ENCODE peak calls at places on chromosomes 7 and 10, in five cellular contexts. A is iPS-NIHi11, W is NCI-H1105, L is heart left ventricle, T is NCI-H1417. S is an unnamed sample.

GRCh38 chr10:132429281-132430230 is 32.6 kb downstream of the PWWP2B start:
- DNase-seq in T (peak; percentile 59), L (no peak), A (no peak), W (peak; percentile 63), S (no peak)

GRCh38 chr7:81482600-81483186 is 287.2 kb downstream of the HGF start:
- DNase-seq in T (no peak), L (no peak), A (no peak), W (peak; percentile 16), S (no peak)

GRCh38 chr10:127971973-127972615 is 65.2 kb downstream of the PTPRE start:
- DNase-seq in T (no peak), L (no peak), W (no peak), A (no peak), S (no peak)

GRCh38 chr7:84331665-84332064 is 137.1 kb upstream of the SEMA3A start:
- DNase-seq in T (no peak), A (no peak), W (no peak), L (no peak), S (no peak)

GRCh38 chr7:29878081-29878688 is 71.9 kb downstream of the WIPF3 start:
- DNase-seq in T (peak; percentile 47), L (no peak), A (no peak), W (no peak), S (no peak)

GRCh38 chr7:129401968-129402860 is 32.0 kb upstream of the STRIP2 start:
- DNase-seq in T (no peak), L (no peak), W (no peak), A (peak; percentile 14), S (no peak)

GRCh38 chr7:81744389-81744788 is 25.5 kb downstream of the HGF start:
- DNase-seq in W (no peak), A (no peak), L (no peak), T (no peak), S (no peak)

GRCh38 chr10:69061305-69062161 is 26.4 kb upstream of the SRGN start:
- DNase-seq in A (no peak), T (no peak), W (no peak), L (peak; percentile 77), S (no peak)

GRCh38 chr10:36534471-36535002 is 590.9 kb upstream of the ANKRD30A start:
- DNase-seq in T (no peak), A (no peak), L (no peak), W (no peak), S (no peak)

GRCh38 chr10:118108194-118109026 is 61.7 kb upstream of the RAB11FIP2 start:
- DNase-seq in W (peak; percentile 71), A (no peak), T (peak; percentile 38), L (no peak), S (no peak)

GRCh38 chr10:88389456-88389855 is 193.7 kb downstream of the RNLS start:
- DNase-seq in A (no peak), T (peak; percentile 37), W (no peak), L (no peak), S (no peak)

GRCh38 chr10:62632071-62632809 is 172.3 kb upstream of the ADO start:
- DNase-seq in T (no peak), L (peak; percentile 77), A (no peak), W (no peak), S (no peak)

GRCh38 chr7:141362580-141363435 is 188.4 kb upstream of the AGK start:
- DNase-seq in W (no peak), L (peak; percentile 33), T (no peak), A (no peak), S (no peak)

GRCh38 chr7:1946461-1947450 is 276.7 kb downstream of the ELFN1 start:
- DNase-seq in T (no peak), A (no peak), W (no peak), L (peak; percentile 13), S (no peak)

GRCh38 chr7:149329787-149330334 is 67.9 kb downstream of the ZNF783 start:
- DNase-seq in A (no peak), W (no peak), L (no peak), T (no peak), S (no peak)

GRCh38 chr10:129888784-129889616 is 75.1 kb downstream of the EBF3 start:
- DNase-seq in W (no peak), T (no peak), L (peak; percentile 81), A (peak; percentile 90), S (peak; percentile 67)

GRCh38 chr7:75596727-75597614 is 104.9 kb downstream of the SPDYE5 start:
- DNase-seq in W (no peak), T (no peak), L (no peak), A (no peak), S (no peak)

GRCh38 chr10:50563906-50564305 is 59.9 kb downstream of the SGMS1 start:
- DNase-seq in A (no peak), W (no peak), T (no peak), L (no peak), S (no peak)

GRCh38 chr7:17236603-17237002 is 61.8 kb upstream of the AHR start:
- DNase-seq in L (no peak), A (no peak), W (no peak), T (no peak), S (no peak)

GRCh38 chr7:37248396-37248836 is 200.2 kb downstream of the ELMO1 start:
- DNase-seq in W (no peak), L (peak; percentile 42), A (peak; percentile 64), T (peak; percentile 82), S (no peak)

GRCh38 chr10:28949005-28950004 is 272.0 kb downstream of the BAMBI start:
- DNase-seq in T (no peak), W (no peak), L (no peak), A (no peak), S (no peak)

GRCh38 chr7:44538798-44539668 is 2.1 kb downstream of the NPC1L1 start:
- DNase-seq in W (no peak), A (peak; percentile 3), L (no peak), T (no peak), S (no peak)

GRCh38 chr7:128304212-128304611 is 39.5 kb downstream of the RBM28 start:
- DNase-seq in T (peak; percentile 65), L (no peak), W (no peak), A (no peak), S (no peak)

GRCh38 chr7:2044883-2045471 is 187.8 kb downstream of the MAD1L1 start:
- DNase-seq in W (no peak), T (no peak), A (no peak), L (peak; percentile 9), S (no peak)

GRCh38 chr7:48144291-48144768 is 26.9 kb upstream of the ABCA13 start:
- DNase-seq in L (no peak), T (no peak), A (no peak), W (no peak), S (no peak)

GRCh38 chr10:104331208-104331838 is 6.9 kb downstream of the ITPRIP start:
- DNase-seq in A (no peak), L (peak; percentile 76), T (no peak), W (no peak), S (no peak)

GRCh38 chr10:77837248-77837924 is 89.2 kb downstream of the DLG5 start:
- DNase-seq in W (no peak), T (peak; percentile 64), L (no peak), A (peak; percentile 86), S (no peak)

GRCh38 chr10:115969591-115969990 is 303.4 kb downstream of the GFRA1 start:
- DNase-seq in L (no peak), T (no peak), A (no peak), W (peak; percentile 41), S (no peak)

GRCh38 chr7:151059362-151060112 is at the start of gene SLC4A2:
- DNase-seq in T (peak; percentile 84), A (peak; percentile 85), L (peak; percentile 89), W (peak; percentile 54), S (peak; percentile 52)